ENCODE peak calls at places on chromosomes 12 and 14, in six cellular contexts. One of them, this sample, is unnamed. For H3K4me1, the result is how much of the 10 kb centered on the place peaks cover.

GRCh38 chr12:43294881-43295280 is 257.1 kb downstream of the ADAMTS20 start:
- DNase-seq in lower lobe of right lung: no peak
- DNase-seq in mucosa of descending colon: no peak
- DNase-seq in astrocyte: peak
- DNase-seq in heart left ventricle: no peak
- DNase-seq in endodermal cell: no peak
- DNase-seq in this sample: no peak

GRCh38 chr12:124273630-124274029 is 21.3 kb upstream of the RFLNA start:
- DNase-seq in mucosa of descending colon: no peak
- DNase-seq in heart left ventricle: no peak
- DNase-seq in lower lobe of right lung: no peak
- DNase-seq in astrocyte: peak
- DNase-seq in endodermal cell: peak
- DNase-seq in this sample: no peak

GRCh38 chr12:108322998-108323397 is 16.1 kb downstream of the CMKLR1 start:
- DNase-seq in mucosa of descending colon: no peak
- DNase-seq in endodermal cell: no peak
- DNase-seq in lower lobe of right lung: no peak
- DNase-seq in astrocyte: no peak
- DNase-seq in heart left ventricle: no peak
- DNase-seq in this sample: no peak

GRCh38 chr14:75259510-75259855 is 19.1 kb upstream of the FOS start:
- DNase-seq in astrocyte: peak
- DNase-seq in lower lobe of right lung: no peak
- DNase-seq in heart left ventricle: no peak
- DNase-seq in mucosa of descending colon: no peak
- DNase-seq in endodermal cell: no peak
- DNase-seq in this sample: no peak

GRCh38 chr12:43278268-43278832 is 273.7 kb downstream of the ADAMTS20 start:
- DNase-seq in mucosa of descending colon: no peak
- DNase-seq in astrocyte: no peak
- DNase-seq in endodermal cell: no peak
- DNase-seq in heart left ventricle: no peak
- DNase-seq in lower lobe of right lung: no peak
- DNase-seq in this sample: no peak

GRCh38 chr14:105294142-105294597 is 6.6 kb downstream of the BRF1 start:
- DNase-seq in mucosa of descending colon: no peak
- DNase-seq in endodermal cell: no peak
- DNase-seq in astrocyte: peak
- DNase-seq in heart left ventricle: peak
- DNase-seq in lower lobe of right lung: no peak
- DNase-seq in this sample: peak

GRCh38 chr12:131085125-131085815 is 131.6 kb downstream of the ADGRD1 start:
- DNase-seq in lower lobe of right lung: peak
- DNase-seq in astrocyte: no peak
- DNase-seq in mucosa of descending colon: no peak
- DNase-seq in heart left ventricle: peak
- DNase-seq in endodermal cell: peak
- DNase-seq in this sample: peak

GRCh38 chr12:87802721-87803011 is 226.5 kb downstream of the C12orf50 start:
- DNase-seq in heart left ventricle: no peak
- DNase-seq in astrocyte: no peak
- DNase-seq in lower lobe of right lung: no peak
- DNase-seq in endodermal cell: no peak
- DNase-seq in mucosa of descending colon: no peak
- DNase-seq in this sample: no peak

GRCh38 chr12:123119808-123120207 is 31.1 kb downstream of the PITPNM2 start:
- DNase-seq in lower lobe of right lung: no peak
- DNase-seq in endodermal cell: peak
- DNase-seq in heart left ventricle: no peak
- DNase-seq in astrocyte: no peak
- DNase-seq in mucosa of descending colon: no peak
- DNase-seq in this sample: no peak

GRCh38 chr12:7131502-7131866 is 1.3 kb downstream of the CLSTN3 start:
- DNase-seq in heart left ventricle: no peak
- DNase-seq in endodermal cell: no peak
- DNase-seq in mucosa of descending colon: no peak
- DNase-seq in lower lobe of right lung: no peak
- DNase-seq in astrocyte: no peak
- DNase-seq in this sample: no peak

GRCh38 chr12:131066886-131067490 is 113.3 kb downstream of the ADGRD1 start:
- DNase-seq in endodermal cell: peak
- DNase-seq in heart left ventricle: no peak
- DNase-seq in lower lobe of right lung: no peak
- DNase-seq in mucosa of descending colon: no peak
- DNase-seq in astrocyte: no peak
- DNase-seq in this sample: peak

GRCh38 chr12:3726455-3726854 is 26.5 kb downstream of the CRACR2A start:
- DNase-seq in mucosa of descending colon: no peak
- DNase-seq in lower lobe of right lung: no peak
- DNase-seq in heart left ventricle: no peak
- DNase-seq in astrocyte: no peak
- DNase-seq in endodermal cell: no peak
- DNase-seq in this sample: no peak

GRCh38 chr14:60250318-60251035 is 1.5 kb downstream of the PPM1A start:
- DNase-seq in lower lobe of right lung: no peak
- DNase-seq in heart left ventricle: no peak
- DNase-seq in astrocyte: peak
- DNase-seq in mucosa of descending colon: no peak
- DNase-seq in endodermal cell: no peak
- DNase-seq in this sample: no peak

GRCh38 chr12:59708484-59708883 is 112.7 kb downstream of the SLC16A7 start:
- DNase-seq in lower lobe of right lung: no peak
- DNase-seq in astrocyte: peak
- DNase-seq in heart left ventricle: no peak
- DNase-seq in endodermal cell: no peak
- DNase-seq in mucosa of descending colon: no peak
- DNase-seq in this sample: no peak

GRCh38 chr14:93733231-93733630 is 55.1 kb downstream of the PRIMA1 start:
- DNase-seq in lower lobe of right lung: no peak
- DNase-seq in heart left ventricle: no peak
- DNase-seq in mucosa of descending colon: no peak
- DNase-seq in endodermal cell: no peak
- DNase-seq in astrocyte: no peak
- DNase-seq in this sample: no peak

GRCh38 chr14:23112359-23113178 is 6.5 kb downstream of the CEBPE start:
- DNase-seq in heart left ventricle: no peak
- DNase-seq in endodermal cell: peak
- DNase-seq in astrocyte: no peak
- DNase-seq in mucosa of descending colon: no peak
- DNase-seq in lower lobe of right lung: no peak
- DNase-seq in this sample: peak
- H3K4me1 ChIP-seq in heart left ventricle: under half
- H3K4me1 ChIP-seq in endodermal cell: under half
- H3K4me1 ChIP-seq in astrocyte: under half
- H3K4me1 ChIP-seq in mucosa of descending colon: under half
- H3K4me1 ChIP-seq in lower lobe of right lung: under half
- H3K4me1 ChIP-seq in this sample: under half

DNA sequence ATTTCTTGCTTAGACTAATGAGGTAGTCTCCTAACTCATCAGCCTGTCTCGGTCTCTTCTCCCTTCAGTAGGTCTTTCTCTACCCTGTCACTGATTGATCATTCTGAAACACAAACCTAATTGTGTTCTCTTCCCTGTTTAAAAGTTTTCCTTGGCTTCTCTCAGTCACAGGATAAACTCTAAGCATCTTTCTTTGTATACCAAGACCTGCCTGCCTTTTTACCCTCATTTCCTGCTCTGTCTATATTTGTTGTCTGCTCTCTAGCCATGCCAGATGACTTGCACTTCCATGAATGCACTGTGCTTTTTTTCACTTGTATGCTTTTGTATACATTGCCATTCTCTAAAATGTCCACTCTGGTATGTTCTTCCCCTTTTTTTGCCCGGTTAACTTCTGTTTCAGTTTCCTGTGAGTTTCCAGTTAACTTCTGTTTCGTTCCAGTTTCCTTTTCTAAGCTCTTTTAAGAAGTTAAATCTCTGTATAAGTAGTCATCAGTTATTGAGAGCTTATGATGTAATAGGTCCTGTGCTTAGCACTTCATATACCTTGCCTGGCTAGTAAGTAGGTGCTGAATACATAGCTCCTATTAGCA is 12.8 kb downstream of the DIP2B start:
- DNase-seq in endodermal cell: no peak
- DNase-seq in mucosa of descending colon: no peak
- DNase-seq in heart left ventricle: no peak
- DNase-seq in lower lobe of right lung: no peak
- DNase-seq in astrocyte: peak
- DNase-seq in this sample: no peak
- H3K4me1 ChIP-seq in endodermal cell: under half
- H3K4me1 ChIP-seq in mucosa of descending colon: under half
- H3K4me1 ChIP-seq in heart left ventricle: under half
- H3K4me1 ChIP-seq in lower lobe of right lung: half or more
- H3K4me1 ChIP-seq in astrocyte: under half
- H3K4me1 ChIP-seq in this sample: under half

DNA sequence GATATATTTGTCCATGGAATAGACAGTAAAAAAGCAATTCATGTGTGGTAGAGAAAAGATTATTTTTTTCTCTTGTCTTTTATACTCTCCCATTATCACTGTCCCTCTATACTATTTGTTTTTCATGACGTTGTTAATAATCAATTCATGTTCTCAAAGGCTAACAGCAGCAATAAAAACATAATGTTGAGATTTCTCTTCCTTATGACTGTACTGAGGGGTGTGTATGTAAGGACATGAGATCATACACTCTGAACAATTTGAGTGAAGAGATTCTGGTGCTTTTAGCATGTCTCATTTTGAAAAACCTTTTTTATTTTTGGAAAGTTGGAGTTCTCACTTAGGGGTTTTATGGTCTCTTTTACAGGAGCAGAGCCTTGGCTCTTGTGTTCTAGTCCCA is 3.8 kb upstream of the TSPAN8 start:
- DNase-seq in heart left ventricle: no peak
- DNase-seq in astrocyte: no peak
- DNase-seq in mucosa of descending colon: no peak
- DNase-seq in lower lobe of right lung: no peak
- DNase-seq in endodermal cell: no peak
- DNase-seq in this sample: no peak
- H3K4me1 ChIP-seq in heart left ventricle: under half
- H3K4me1 ChIP-seq in astrocyte: under half
- H3K4me1 ChIP-seq in mucosa of descending colon: under half
- H3K4me1 ChIP-seq in lower lobe of right lung: under half
- H3K4me1 ChIP-seq in endodermal cell: under half
- H3K4me1 ChIP-seq in this sample: under half

GRCh38 chr12:51913071-51914033 is 6.0 kb downstream of the ACVRL1 start:
- DNase-seq in mucosa of descending colon: no peak
- DNase-seq in endodermal cell: peak
- DNase-seq in heart left ventricle: no peak
- DNase-seq in astrocyte: no peak
- DNase-seq in lower lobe of right lung: no peak
- DNase-seq in this sample: no peak

GRCh38 chr12:51910691-51911090 is 3.4 kb downstream of the ACVRL1 start:
- DNase-seq in astrocyte: no peak
- DNase-seq in endodermal cell: no peak
- DNase-seq in mucosa of descending colon: no peak
- DNase-seq in heart left ventricle: no peak
- DNase-seq in lower lobe of right lung: peak
- DNase-seq in this sample: no peak

GRCh38 chr12:51911307-51911706 is 4.0 kb downstream of the ACVRL1 start:
- DNase-seq in mucosa of descending colon: no peak
- DNase-seq in lower lobe of right lung: no peak
- DNase-seq in heart left ventricle: no peak
- DNase-seq in endodermal cell: no peak
- DNase-seq in astrocyte: no peak
- DNase-seq in this sample: no peak

GRCh38 chr12:51910168-51910567 is 2.9 kb downstream of the ACVRL1 start:
- DNase-seq in mucosa of descending colon: no peak
- DNase-seq in lower lobe of right lung: no peak
- DNase-seq in heart left ventricle: no peak
- DNase-seq in astrocyte: no peak
- DNase-seq in endodermal cell: no peak
- DNase-seq in this sample: no peak

DNA sequence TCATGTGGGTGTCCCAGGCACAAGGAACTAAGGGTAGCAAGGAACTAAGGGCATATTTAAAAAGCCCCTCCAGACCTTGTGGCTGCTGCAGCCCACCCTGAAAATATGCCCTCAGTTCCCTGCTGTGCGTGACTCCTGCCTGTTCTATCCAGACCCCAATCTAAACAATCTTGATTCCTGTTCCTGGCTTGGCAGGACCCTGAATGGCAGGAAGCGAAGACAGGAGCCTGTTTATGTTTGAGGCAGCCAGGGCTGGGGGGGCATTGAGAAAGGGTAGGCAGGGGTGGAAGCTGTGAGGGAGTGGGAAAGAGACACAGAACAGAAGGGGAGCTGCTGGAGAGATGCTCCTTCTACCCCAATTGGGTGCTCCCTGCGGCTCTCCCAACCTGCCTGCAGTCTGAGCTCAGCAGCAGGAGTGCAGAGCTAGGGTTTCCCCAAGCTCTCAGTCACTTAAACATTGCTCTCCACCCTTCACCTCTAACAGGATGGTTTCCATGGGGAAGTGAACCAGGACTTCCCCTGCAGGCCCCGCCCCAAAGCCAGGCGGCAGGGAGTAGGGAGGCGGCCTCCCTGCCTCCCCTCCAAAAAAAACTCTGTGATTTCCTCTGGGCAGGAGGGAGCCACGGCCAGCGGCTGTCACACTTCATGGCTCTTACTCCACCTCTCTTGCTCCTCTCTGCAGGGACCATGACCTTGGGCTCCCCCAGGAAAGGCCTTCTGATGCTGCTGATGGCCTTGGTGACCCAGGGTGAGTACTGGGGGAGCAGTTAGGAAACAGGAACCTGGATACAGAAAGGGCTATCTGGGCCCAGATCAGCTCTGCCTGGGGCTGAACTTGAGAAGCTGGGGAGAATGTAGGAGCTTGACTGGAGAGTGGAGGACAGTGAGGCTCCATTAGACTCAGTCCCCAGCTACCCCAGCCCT is 4.7 kb downstream of the ACVRL1 start:
- DNase-seq in endodermal cell: peak
- DNase-seq in mucosa of descending colon: peak
- DNase-seq in lower lobe of right lung: peak
- DNase-seq in heart left ventricle: peak
- DNase-seq in astrocyte: no peak
- DNase-seq in this sample: peak
- H3K4me1 ChIP-seq in endodermal cell: under half
- H3K4me1 ChIP-seq in mucosa of descending colon: under half
- H3K4me1 ChIP-seq in lower lobe of right lung: half or more
- H3K4me1 ChIP-seq in heart left ventricle: under half
- H3K4me1 ChIP-seq in astrocyte: under half
- H3K4me1 ChIP-seq in this sample: under half